ENCODE peak calls at places on chromosome 4, in four cellular contexts. B is nephron progenitor cell, A is kidney, F is cardiac muscle cell. C is an unnamed sample.

GRCh38 chr4:19944251-19944650 is 307.5 kb upstream of the SLIT2 start:
- DNase-seq in F (no peak), A (no peak), B (no peak), C (no peak)

GRCh38 chr4:93828830-93829530 is 427 bp downstream of the ATOH1 start:
- DNase-seq in F (no peak), B (peak), A (peak), C (peak)

GRCh38 chr4:1216869-1217294 is 32.0 kb downstream of the CTBP1 start:
- DNase-seq in A (no peak), F (no peak), B (no peak), C (no peak)

GRCh38 chr4:80989921-80990544 is 40.5 kb upstream of the BMP3 start:
- DNase-seq in F (peak), A (no peak), B (peak), C (peak)

GRCh38 chr4:25552580-25553271 is 102.9 kb upstream of the SLC34A2 start:
- DNase-seq in F (peak), B (no peak), A (peak), C (no peak)

GRCh38 chr4:48899950-48900349 is 6.6 kb downstream of the OCIAD2 start:
- DNase-seq in F (peak), B (no peak), A (no peak), C (no peak)

GRCh38 chr4:66376921-66377320 is 706.6 kb upstream of the EPHA5 start:
- DNase-seq in B (no peak), A (no peak), F (peak), C (no peak)

GRCh38 chr4:98283219-98284199 is 22.3 kb downstream of the RAP1GDS1 start:
- DNase-seq in F (peak), B (no peak), A (no peak), C (no peak)

GRCh38 chr4:109436504-109436903 is 2.9 kb downstream of the SEC24B start:
- DNase-seq in F (no peak), A (no peak), B (no peak), C (no peak)

GRCh38 chr4:184694412-184694956 is 39.4 kb downstream of the CENPU start:
- DNase-seq in A (no peak), B (no peak), F (no peak), C (no peak)

GRCh38 chr4:6546681-6547447 is 28.1 kb upstream of the MAN2B2 start:
- DNase-seq in A (no peak), B (peak), F (peak), C (peak)

GRCh38 chr4:84878541-84878940 is 87.9 kb downstream of the WDFY3 start:
- DNase-seq in B (no peak), F (no peak), A (no peak), C (no peak)

GRCh38 chr4:93203708-93204107 is 624.8 kb upstream of the ATOH1 start:
- DNase-seq in F (no peak), A (no peak), B (no peak), C (no peak)

GRCh38 chr4:6229671-6230501 is 29.5 kb upstream of the JAKMIP1 start:
- DNase-seq in A (no peak), F (no peak), B (no peak), C (no peak)

GRCh38 chr4:145720656-145721055 is 40.7 kb downstream of the C4orf51 start:
- DNase-seq in F (no peak), B (no peak), A (no peak), C (no peak)

GRCh38 chr4:48481581-48481980 is 1.6 kb upstream of the SLC10A4 start:
- DNase-seq in A (no peak), F (no peak), B (no peak), C (no peak)

GRCh38 chr4:4838602-4839470 is 20.6 kb upstream of the MSX1 start:
- DNase-seq in A (no peak), B (no peak), F (no peak), C (no peak)

GRCh38 chr4:55136634-55137033 is 11.2 kb upstream of the KDR start:
- DNase-seq in B (no peak), F (no peak), A (no peak), C (no peak)

GRCh38 chr4:40916880-40917279 is 167.1 kb downstream of the NSUN7 start:
- DNase-seq in B (peak), A (no peak), F (peak), C (peak)
- TF ChIP-seq CTCF in B (peak), A (peak), F (peak), C (peak)

GRCh38 chr4:182877326-182877883 is 39.8 kb downstream of the DCTD start:
- DNase-seq in A (no peak), F (no peak), B (no peak), C (no peak)
- TF ChIP-seq CTCF in A (no peak), F (no peak), B (no peak), C (no peak)

GRCh38 chr4:29081230-29081955 is 1638.8 kb upstream of the PCDH7 start:
- DNase-seq in F (peak), A (no peak), B (no peak), C (no peak)
- TF ChIP-seq CTCF in F (no peak), A (no peak), B (no peak), C (peak)

GRCh38 chr4:40627540-40627939 is 2.1 kb downstream of the RBM47 start:
- DNase-seq in F (no peak), B (no peak), A (no peak), C (no peak)

GRCh38 chr4:40629401-40630334 is at the start of gene RBM47:
- DNase-seq in B (peak), A (peak), F (peak), C (peak)

GRCh38 chr4:40628888-40629287 is 776 bp downstream of the RBM47 start:
- DNase-seq in F (no peak), A (no peak), B (no peak), C (no peak)

GRCh38 chr4:40626183-40626990 is 3.3 kb downstream of the RBM47 start:
- DNase-seq in F (peak), B (no peak), A (no peak), C (no peak)

GRCh38 chr4:40630335-40631021 is 814 bp upstream of the RBM47 start:
- DNase-seq in F (no peak), B (peak), A (peak), C (no peak)
- TF ChIP-seq CTCF in F (no peak), B (no peak), A (no peak), C (no peak)

GRCh38 chr4:104592894-104593470 is 98.3 kb upstream of the CXXC4 start:
- DNase-seq in A (no peak), F (peak), B (no peak), C (no peak)

GRCh38 chr4:104591505-104591904 is 96.8 kb upstream of the CXXC4 start:
- DNase-seq in B (peak), A (peak), F (peak), C (peak)

DNA sequence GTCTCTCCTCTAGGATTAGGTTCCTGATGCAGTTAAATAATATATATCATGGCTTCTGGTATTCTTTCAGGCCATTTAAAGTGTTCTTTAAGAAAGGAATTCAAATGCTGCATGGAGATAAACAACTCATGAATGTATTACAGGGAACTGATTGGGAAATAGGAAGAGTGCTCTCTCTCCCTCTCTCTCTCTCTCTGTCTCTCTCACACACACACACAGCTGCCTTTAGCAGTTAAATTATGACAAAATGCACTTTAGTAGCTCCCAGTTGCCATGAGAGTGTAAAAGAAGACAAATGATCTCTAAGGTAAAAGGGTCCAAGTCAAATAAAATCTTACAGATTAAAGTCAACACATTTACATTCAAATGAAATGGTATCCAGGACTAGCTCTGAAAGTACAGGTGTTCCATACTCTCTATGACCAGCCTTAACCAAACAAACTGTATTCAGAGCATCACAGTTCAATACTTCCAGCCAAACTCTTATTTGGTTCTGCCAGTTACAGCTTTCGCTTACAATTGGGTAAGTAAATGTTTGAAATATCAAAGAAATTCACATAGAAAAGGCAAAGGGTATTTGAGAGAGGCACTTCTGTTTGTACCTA is 94.7 kb upstream of the CXXC4 start:
- DNase-seq in F (peak), B (no peak), A (no peak), C (no peak)
- TF ChIP-seq CTCF in F (no peak), B (no peak), A (no peak), C (no peak)

C was measured in neural crest cell.